ENCODE peak calls at places on chromosome 2, in seven cellular contexts. T is mesothelial cell of epicardium; R is cardiac fibroblast; G is caudate nucleus; K is GM23248; J is stimulated activated CD4-positive, alpha-beta T cell treated with anti-CD3 and anti-CD28 coated beads, TNF-alpha, amount 100 ng/mL, for 4 hours; B is fibroblast of the aortic adventitia. X is an unnamed sample.

GRCh38 chr2:180753809-180754761 is 226.3 kb upstream of the UBE2E3 start:
- DNase-seq in J (no peak), B (peak; percentile 17), R (no peak), T (no peak), G (no peak), K (peak; percentile 65), X (no peak)

GRCh38 chr2:84285056-84285747 is 173.9 kb downstream of the SUCLG1 start:
- DNase-seq in K (no peak), J (no peak), T (no peak), R (no peak), B (no peak), G (no peak), X (no peak)

GRCh38 chr2:127700527-127701192 is 637 bp upstream of the SFT2D3 start:
- DNase-seq in J (no peak), B (no peak), T (no peak), K (peak; percentile 21), R (no peak), G (no peak), X (peak; percentile 40)

GRCh38 chr2:177314722-177315264 is 50.3 kb upstream of the NFE2L2 start:
- DNase-seq in T (no peak), J (no peak), B (no peak), K (no peak), R (no peak), G (peak; percentile 22), X (no peak)

GRCh38 chr2:29218550-29219125 is 103.4 kb downstream of the CLIP4 start:
- DNase-seq in G (no peak), K (no peak), R (no peak), J (no peak), T (no peak), B (no peak), X (no peak)

GRCh38 chr2:134029478-134029877 is 224.4 kb upstream of the MGAT5 start:
- DNase-seq in K (no peak), J (no peak), R (no peak), G (no peak), B (peak; percentile 52), T (no peak), X (no peak)

GRCh38 chr2:138846216-138846821 is 66.1 kb upstream of the NXPH2 start:
- DNase-seq in T (no peak), K (peak; percentile 57), R (peak; percentile 33), G (no peak), J (no peak), B (peak; percentile 31), X (no peak)

GRCh38 chr2:58427572-58428285 is 186.6 kb upstream of the FANCL start:
- DNase-seq in T (peak; percentile 29), J (no peak), B (peak; percentile 22), R (peak; percentile 16), K (peak; percentile 57), G (peak; percentile 51), X (peak; percentile 68)

GRCh38 chr2:63378589-63378988 is 209.7 kb downstream of the WDPCP start:
- DNase-seq in B (no peak), R (no peak), G (no peak), J (no peak), K (no peak), T (no peak), X (no peak)

GRCh38 chr2:159185401-159186130 is 100.9 kb downstream of the WDSUB1 start:
- DNase-seq in R (peak; percentile 54), B (peak; percentile 13), G (no peak), K (peak; percentile 66), J (no peak), T (no peak), X (no peak)

GRCh38 chr2:83168377-83168776 is 1290.7 kb downstream of the SUCLG1 start:
- DNase-seq in T (no peak), G (no peak), J (no peak), K (no peak), B (no peak), R (no peak), X (no peak)

GRCh38 chr2:28321426-28321825 is 71.2 kb upstream of the FOSL2 start:
- DNase-seq in B (peak; percentile 30), J (no peak), R (no peak), G (no peak), T (no peak), K (no peak), X (no peak)

GRCh38 chr2:16168506-16169264 is 228.3 kb downstream of the MYCN start:
- DNase-seq in T (no peak), J (no peak), G (no peak), K (no peak), B (no peak), R (no peak), X (no peak)

GRCh38 chr2:109447811-109448210 is 166.0 kb downstream of the SEPTIN10 start:
- DNase-seq in R (no peak), K (no peak), J (no peak), B (no peak), G (peak; percentile 36), T (no peak), X (no peak)

GRCh38 chr2:49105506-49105905 is 48.8 kb downstream of the FSHR start:
- DNase-seq in G (no peak), T (no peak), R (no peak), J (no peak), B (no peak), K (no peak), X (no peak)

GRCh38 chr2:111670776-111671175 is 213.2 kb downstream of the ANAPC1 start:
- DNase-seq in G (no peak), J (no peak), T (no peak), R (no peak), K (no peak), B (no peak), X (no peak)

GRCh38 chr2:23767871-23768611 is 158.9 kb downstream of the ATAD2B start:
- DNase-seq in T (no peak), K (no peak), J (no peak), R (peak; percentile 20), B (no peak), G (no peak), X (no peak)

GRCh38 chr2:210224660-210225460 is at the start of gene ACADL:
- DNase-seq in B (peak; percentile 7), G (peak; percentile 18), R (peak; percentile 4), J (no peak), K (peak; percentile 62), T (peak; percentile 39), X (peak; percentile 19)

GRCh38 chr2:137700681-137701080 is 263.6 kb upstream of the HNMT start:
- DNase-seq in T (no peak), R (no peak), K (no peak), B (no peak), J (no peak), G (no peak), X (no peak)

GRCh38 chr2:239660390-239661228 is 259.8 kb upstream of the HDAC4 start:
- DNase-seq in T (no peak), R (no peak), B (no peak), G (no peak), K (peak; percentile 13), J (no peak), X (no peak)

GRCh38 chr2:231246171-231246842 is 47.9 kb downstream of the ARMC9 start:
- DNase-seq in K (no peak), R (no peak), B (no peak), G (no peak), J (no peak), T (no peak), X (no peak)

GRCh38 chr2:238005528-238005927 is 38.7 kb downstream of the UBE2F start:
- DNase-seq in J (no peak), R (no peak), K (no peak), B (no peak), G (no peak), T (no peak), X (no peak)

X was measured in hypothalamus.